ENCODE peak calls at places on chromosomes 16 and 17, in six cellular contexts. P is RPMI7951; V is HEK293T; Q is hepatic stellate cell; U is stimulated activated CD8-positive, alpha-beta memory T cell treated with anti-CD3 and anti-CD28 coated beads, Interleukin-2, amount 100 ng/mL, for 1 hour; O is NCI-H510A. W is an unnamed sample.

GRCh38 chr17:50920891-50921595 is 54.9 kb upstream of the TOB1 start:
- DNase-seq in P (no peak), V (no peak), Q (no peak), U (no peak), O (no peak), W (no peak)

GRCh38 chr17:61208301-61209098 is 191.1 kb upstream of the TBX2 start:
- DNase-seq in P (no peak), V (no peak), Q (no peak), U (no peak), O (no peak), W (no peak)

GRCh38 chr16:4463522-4464163 is 10.8 kb downstream of the NMRAL1 start:
- DNase-seq in P (no peak), V (no peak), Q (no peak), U (no peak), O (no peak), W (no peak)

GRCh38 chr16:53132406-53132805 is 77.6 kb downstream of the CHD9 start:
- DNase-seq in P (no peak), V (no peak), Q (no peak), U (no peak), O (no peak), W (no peak)

GRCh38 chr17:62715882-62716390 is 88.5 kb downstream of the MRC2 start:
- DNase-seq in P (no peak), V (no peak), Q (no peak), U (no peak), O (no peak), W (no peak)

GRCh38 chr17:55843785-55844184 is 92.9 kb downstream of the PCTP start:
- DNase-seq in P (no peak), V (no peak), Q (no peak), U (no peak), O (no peak), W (no peak)

GRCh38 chr17:80030730-80031410 is 4.8 kb downstream of the TBC1D16 start:
- DNase-seq in P (no peak), V (no peak), Q (no peak), U (no peak), O (peak), W (peak)

GRCh38 chr17:49707246-49707607 is 537 bp downstream of the SLC35B1 start:
- DNase-seq in P (no peak), V (no peak), Q (no peak), U (no peak), O (no peak), W (no peak)

GRCh38 chr16:15948532-15949209 is 745 bp upstream of the ABCC1 start:
- DNase-seq in P (no peak), V (no peak), Q (no peak), U (no peak), O (no peak), W (no peak)

GRCh38 chr17:251531-251930 is 70.1 kb upstream of the DOC2B start:
- DNase-seq in P (no peak), V (no peak), Q (no peak), U (no peak), O (no peak), W (no peak)

GRCh38 chr17:77600346-77600745 is 358.2 kb upstream of the TNRC6C start:
- DNase-seq in P (no peak), V (no peak), Q (no peak), U (no peak), O (no peak), W (no peak)

GRCh38 chr16:57377080-57377841 is 5.0 kb downstream of the CX3CL1 start:
- DNase-seq in P (peak), V (no peak), Q (no peak), U (no peak), O (no peak), W (no peak)

GRCh38 chr17:69677130-69677529 is 262.6 kb downstream of the MAP2K6 start:
- DNase-seq in P (peak), V (no peak), Q (no peak), U (no peak), O (no peak), W (no peak)

GRCh38 chr16:28951410-28951943 is 740 bp downstream of the NFATC2IP start:
- DNase-seq in P (peak), V (peak), Q (no peak), U (no peak), O (peak), W (no peak)

GRCh38 chr17:65662166-65662565 is 100.7 kb upstream of the AXIN2 start:
- DNase-seq in P (no peak), V (no peak), Q (peak), U (no peak), O (no peak), W (no peak)

GRCh38 chr17:4708436-4708835 is 2.0 kb upstream of the ARRB2 start:
- DNase-seq in P (peak), V (no peak), Q (no peak), U (no peak), O (peak), W (peak)

GRCh38 chr17:75348386-75349012 is 57.0 kb downstream of the GRB2 start:
- DNase-seq in P (no peak), V (no peak), Q (no peak), U (no peak), O (no peak), W (no peak)

GRCh38 chr16:85995591-85996461 is 96.9 kb downstream of the IRF8 start:
- DNase-seq in P (no peak), V (no peak), Q (no peak), U (no peak), O (no peak), W (no peak)

GRCh38 chr17:35612924-35613521 is 25.9 kb downstream of the AP2B1 start:
- DNase-seq in P (peak), V (peak), Q (no peak), U (no peak), O (no peak), W (no peak)

GRCh38 chr17:19660219-19660870 is 11.8 kb downstream of the ALDH3A2 start:
- DNase-seq in P (no peak), V (no peak), Q (no peak), U (no peak), O (no peak), W (no peak)

GRCh38 chr16:79595261-79595660 is 5.3 kb downstream of the MAF start:
- DNase-seq in P (no peak), V (no peak), Q (peak), U (no peak), O (no peak), W (no peak)

GRCh38 chr16:84739349-84740124 is 39.7 kb downstream of the USP10 start:
- DNase-seq in P (peak), V (no peak), Q (peak), U (no peak), O (no peak), W (no peak)

GRCh38 chr17:33021731-33022408 is 30.2 kb downstream of the SPACA3 start:
- DNase-seq in P (no peak), V (no peak), Q (no peak), U (no peak), O (no peak), W (no peak)

GRCh38 chr16:70460737-70461261 is 6.4 kb downstream of the FCSK start:
- DNase-seq in P (peak), V (no peak), Q (no peak), U (no peak), O (no peak), W (no peak)

GRCh38 chr16:67882374-67883145 is 2.1 kb upstream of the NRN1L start:
- DNase-seq in P (peak), V (no peak), Q (no peak), U (no peak), O (no peak), W (peak)

GRCh38 chr17:58338907-58339774 is 10.5 kb upstream of the TSPOAP1 start:
- DNase-seq in P (peak), V (no peak), Q (peak), U (no peak), O (no peak), W (no peak)

GRCh38 chr16:55734665-55735064 is 78.9 kb downstream of the SLC6A2 start:
- DNase-seq in P (peak), V (no peak), Q (no peak), U (no peak), O (no peak), W (no peak)

GRCh38 chr16:11682655-11683096 is 14.4 kb downstream of the SNN start:
- DNase-seq in P (peak), V (no peak), Q (peak), U (no peak), O (no peak), W (no peak)

GRCh38 chr17:64679710-64680216 is 17.7 kb upstream of the SMURF2 start:
- DNase-seq in P (peak), V (no peak), Q (peak), U (no peak), O (no peak), W (no peak)

GRCh38 chr17:17808706-17809432 is 27.9 kb downstream of the SREBF1 start:
- DNase-seq in P (no peak), V (no peak), Q (no peak), U (no peak), O (no peak), W (no peak)

GRCh38 chr16:27405546-27406451 is 3.8 kb downstream of the IL21R start:
- DNase-seq in P (no peak), V (no peak), Q (no peak), U (no peak), O (no peak), W (no peak)

GRCh38 chr16:86134802-86135461 is 236.0 kb downstream of the IRF8 start:
- DNase-seq in P (no peak), V (no peak), Q (peak), U (no peak), O (no peak), W (no peak)

GRCh38 chr16:51317575-51317974 is 166.5 kb upstream of the SALL1 start:
- DNase-seq in P (no peak), V (no peak), Q (no peak), U (no peak), O (no peak), W (no peak)

GRCh38 chr16:73025111-73025505 is 22.8 kb downstream of the ZFHX3 start:
- DNase-seq in P (no peak), V (no peak), Q (no peak), U (no peak), O (no peak), W (no peak)

GRCh38 chr16:23434380-23434779 is 18.6 kb downstream of the COG7 start:
- DNase-seq in P (peak), V (peak), Q (peak), U (no peak), O (no peak), W (no peak)

GRCh38 chr16:75614247-75614897 is 8.7 kb downstream of the ADAT1 start:
- DNase-seq in P (no peak), V (no peak), Q (peak), U (no peak), O (no peak), W (no peak)

GRCh38 chr17:28967240-28968135 is 16.2 kb upstream of the PHF12 start:
- DNase-seq in P (no peak), V (no peak), Q (no peak), U (no peak), O (no peak), W (no peak)

GRCh38 chr17:78923660-78924453 is 1.3 kb downstream of the TIMP2 start:
- DNase-seq in P (peak), V (no peak), Q (peak), U (no peak), O (peak), W (no peak)

W was measured in SHP77 treated with DMSO at 0.1 percent for 48 hours.